ENCODE peak calls at places on chromosomes 5 and 9, in five cellular contexts. One of them, this sample, is unnamed.

GRCh38 chr9:94210616-94211603 is 48.2 kb upstream of the ZNF169 start:
- DNase-seq in fibroblast of mammary gland: peak; percentile 7
- DNase-seq in A549: no peak
- DNase-seq in vagina: no peak
- DNase-seq in right atrium auricular region: no peak
- DNase-seq in this sample: no peak

GRCh38 chr9:19577411-19577810 is 168.6 kb downstream of the ACER2 start:
- DNase-seq in fibroblast of mammary gland: no peak
- DNase-seq in A549: no peak
- DNase-seq in vagina: no peak
- DNase-seq in right atrium auricular region: no peak
- DNase-seq in this sample: no peak

GRCh38 chr9:130825051-130825651 is 9.9 kb upstream of the ABL1 start:
- DNase-seq in fibroblast of mammary gland: peak; percentile 61
- DNase-seq in A549: no peak
- DNase-seq in vagina: no peak
- DNase-seq in right atrium auricular region: no peak
- DNase-seq in this sample: peak; percentile 67

GRCh38 chr9:107243757-107244156 is 39.3 kb upstream of the RAD23B start:
- DNase-seq in fibroblast of mammary gland: peak; percentile 65
- DNase-seq in A549: no peak
- DNase-seq in vagina: no peak
- DNase-seq in right atrium auricular region: no peak
- DNase-seq in this sample: peak; percentile 42

GRCh38 chr5:72283358-72283757 is 36.7 kb downstream of the MRPS27 start:
- DNase-seq in fibroblast of mammary gland: peak; percentile 12
- DNase-seq in A549: no peak
- DNase-seq in vagina: no peak
- DNase-seq in right atrium auricular region: no peak
- DNase-seq in this sample: peak; percentile 35

GRCh38 chr5:42994285-42995151 is 45.6 kb downstream of the ANXA2R start:
- DNase-seq in fibroblast of mammary gland: peak; percentile 92
- DNase-seq in A549: peak; percentile 64
- DNase-seq in vagina: no peak
- DNase-seq in right atrium auricular region: peak; percentile 89
- DNase-seq in this sample: peak; percentile 95

GRCh38 chr5:122906768-122907167 is 61.4 kb downstream of the SNX24 start:
- DNase-seq in fibroblast of mammary gland: peak; percentile 55
- DNase-seq in A549: no peak
- DNase-seq in vagina: no peak
- DNase-seq in right atrium auricular region: no peak
- DNase-seq in this sample: peak; percentile 73

GRCh38 chr9:20569525-20569924 is 52.8 kb downstream of the MLLT3 start:
- DNase-seq in fibroblast of mammary gland: no peak
- DNase-seq in A549: no peak
- DNase-seq in vagina: no peak
- DNase-seq in right atrium auricular region: no peak
- DNase-seq in this sample: no peak

GRCh38 chr5:14417232-14417730 is 164.3 kb upstream of the OTULINL start:
- DNase-seq in fibroblast of mammary gland: peak; percentile 85
- DNase-seq in A549: no peak
- DNase-seq in vagina: no peak
- DNase-seq in right atrium auricular region: no peak
- DNase-seq in this sample: peak; percentile 66

GRCh38 chr5:172129174-172129764 is 58.8 kb downstream of the STK10 start:
- DNase-seq in fibroblast of mammary gland: no peak
- DNase-seq in A549: no peak
- DNase-seq in vagina: no peak
- DNase-seq in right atrium auricular region: no peak
- DNase-seq in this sample: no peak

GRCh38 chr5:149959406-149960236 is 937 bp upstream of the SLC26A2 start:
- DNase-seq in fibroblast of mammary gland: peak; percentile 72
- DNase-seq in A549: peak; percentile 84
- DNase-seq in vagina: no peak
- DNase-seq in right atrium auricular region: no peak
- DNase-seq in this sample: peak; percentile 84

GRCh38 chr5:79560774-79561524 is 47.0 kb upstream of the HOMER1 start:
- DNase-seq in fibroblast of mammary gland: peak; percentile 62
- DNase-seq in A549: no peak
- DNase-seq in vagina: no peak
- DNase-seq in right atrium auricular region: no peak
- DNase-seq in this sample: peak; percentile 46

GRCh38 chr5:170907758-170908157 is 45.9 kb downstream of the RANBP17 start:
- DNase-seq in fibroblast of mammary gland: peak; percentile 85
- DNase-seq in A549: no peak
- DNase-seq in vagina: no peak
- DNase-seq in right atrium auricular region: no peak
- DNase-seq in this sample: peak; percentile 56

GRCh38 chr5:77908787-77909186 is 132.6 kb upstream of the TBCA start:
- DNase-seq in fibroblast of mammary gland: no peak
- DNase-seq in A549: no peak
- DNase-seq in vagina: no peak
- DNase-seq in right atrium auricular region: no peak
- DNase-seq in this sample: no peak

GRCh38 chr5:159877894-159878448 is 38.3 kb upstream of the ADRA1B start:
- DNase-seq in fibroblast of mammary gland: peak; percentile 31
- DNase-seq in A549: no peak
- DNase-seq in vagina: no peak
- DNase-seq in right atrium auricular region: no peak
- DNase-seq in this sample: peak; percentile 80

GRCh38 chr9:93354451-93354850 is 97.0 kb upstream of the FAM120A start:
- DNase-seq in fibroblast of mammary gland: no peak
- DNase-seq in A549: no peak
- DNase-seq in vagina: no peak
- DNase-seq in right atrium auricular region: no peak
- DNase-seq in this sample: no peak

GRCh38 chr5:6861667-6862066 is 148.4 kb downstream of the TENT4A start:
- DNase-seq in fibroblast of mammary gland: peak; percentile 3
- DNase-seq in A549: no peak
- DNase-seq in vagina: no peak
- DNase-seq in right atrium auricular region: no peak
- DNase-seq in this sample: no peak

GRCh38 chr9:29802454-29802853 is 2229.2 kb upstream of the C9orf72 start:
- DNase-seq in fibroblast of mammary gland: no peak
- DNase-seq in A549: no peak
- DNase-seq in vagina: no peak
- DNase-seq in right atrium auricular region: no peak
- DNase-seq in this sample: no peak

GRCh38 chr9:93678199-93679019 is 102.0 kb downstream of the PHF2 start:
- DNase-seq in fibroblast of mammary gland: no peak
- DNase-seq in A549: no peak
- DNase-seq in vagina: no peak
- DNase-seq in right atrium auricular region: peak; percentile 56
- DNase-seq in this sample: no peak

GRCh38 chr5:141651728-141652105 is 499 bp upstream of the FCHSD1 start:
- DNase-seq in fibroblast of mammary gland: no peak
- DNase-seq in A549: no peak
- DNase-seq in vagina: no peak
- DNase-seq in right atrium auricular region: no peak
- DNase-seq in this sample: no peak
- H3K4me3 ChIP-seq in fibroblast of mammary gland: peak overlapping the region; percentile 68
- H3K4me3 ChIP-seq in A549: peak overlapping the region; percentile 70
- H3K4me3 ChIP-seq in vagina: peak overlapping the region; percentile 57
- H3K4me3 ChIP-seq in right atrium auricular region: peak overlapping the region; percentile 65
- H3K4me3 ChIP-seq in this sample: peak overlapping the region; percentile 84

GRCh38 chr5:62143268-62144229 is 162.5 kb upstream of the KIF2A start:
- DNase-seq in fibroblast of mammary gland: peak; percentile 41
- DNase-seq in A549: no peak
- DNase-seq in vagina: no peak
- DNase-seq in right atrium auricular region: no peak
- DNase-seq in this sample: peak; percentile 57
- TF ChIP-seq CTCF in fibroblast of mammary gland: peak; percentile 56
- TF ChIP-seq CTCF in A549: peak; percentile 76
- TF ChIP-seq CTCF in vagina: no peak
- TF ChIP-seq CTCF in right atrium auricular region: peak; percentile 25
- TF ChIP-seq CTCF in this sample: peak; percentile 65

GRCh38 chr5:81718300-81718699 is 32.6 kb downstream of the SSBP2 start:
- DNase-seq in fibroblast of mammary gland: no peak
- DNase-seq in A549: no peak
- DNase-seq in vagina: no peak
- DNase-seq in right atrium auricular region: no peak
- DNase-seq in this sample: no peak
- H3K4me3 ChIP-seq in fibroblast of mammary gland: no peak overlapping the region
- H3K4me3 ChIP-seq in A549: no peak overlapping the region
- H3K4me3 ChIP-seq in vagina: no peak overlapping the region
- H3K4me3 ChIP-seq in right atrium auricular region: no peak overlapping the region
- H3K4me3 ChIP-seq in this sample: no peak overlapping the region

GRCh38 chr9:127144670-127145458 is 22.4 kb upstream of the ANGPTL2 start:
- DNase-seq in fibroblast of mammary gland: no peak
- DNase-seq in A549: no peak
- DNase-seq in vagina: peak; percentile 97
- DNase-seq in right atrium auricular region: peak; percentile 84
- DNase-seq in this sample: peak; percentile 72
- TF ChIP-seq CTCF in fibroblast of mammary gland: no peak
- TF ChIP-seq CTCF in A549: no peak
- TF ChIP-seq CTCF in vagina: no peak
- TF ChIP-seq CTCF in right atrium auricular region: no peak
- TF ChIP-seq CTCF in this sample: peak; percentile 3

GRCh38 chr9:79812099-79812498 is 240.3 kb downstream of the TLE4 start:
- DNase-seq in fibroblast of mammary gland: peak; percentile 24
- DNase-seq in A549: no peak
- DNase-seq in vagina: no peak
- DNase-seq in right atrium auricular region: no peak
- DNase-seq in this sample: no peak
- H3K4me3 ChIP-seq in fibroblast of mammary gland: no peak overlapping the region
- H3K4me3 ChIP-seq in A549: no peak overlapping the region
- H3K4me3 ChIP-seq in vagina: no peak overlapping the region
- H3K4me3 ChIP-seq in right atrium auricular region: no peak overlapping the region
- H3K4me3 ChIP-seq in this sample: no peak overlapping the region

GRCh38 chr5:177370488-177371119 is 12.9 kb downstream of the RGS14 start:
- DNase-seq in fibroblast of mammary gland: peak; percentile 79
- DNase-seq in A549: peak; percentile 89
- DNase-seq in vagina: no peak
- DNase-seq in right atrium auricular region: peak; percentile 73
- DNase-seq in this sample: peak; percentile 94
- TF ChIP-seq CTCF in fibroblast of mammary gland: peak; percentile 46
- TF ChIP-seq CTCF in A549: peak; percentile 51
- TF ChIP-seq CTCF in vagina: no peak
- TF ChIP-seq CTCF in right atrium auricular region: no peak
- TF ChIP-seq CTCF in this sample: peak; percentile 55

GRCh38 chr5:55601209-55601618 is 66.5 kb upstream of the PLPP1 start:
- DNase-seq in fibroblast of mammary gland: peak; percentile 94
- DNase-seq in A549: peak; percentile 63
- DNase-seq in vagina: peak; percentile 98
- DNase-seq in right atrium auricular region: peak; percentile 95
- DNase-seq in this sample: peak; percentile 96
- H3K4me3 ChIP-seq in fibroblast of mammary gland: no peak overlapping the region
- H3K4me3 ChIP-seq in A549: peak overlapping the region; percentile 14
- H3K4me3 ChIP-seq in vagina: no peak overlapping the region
- H3K4me3 ChIP-seq in right atrium auricular region: peak overlapping the region; percentile 36
- H3K4me3 ChIP-seq in this sample: peak overlapping the region; percentile 19

DNA sequence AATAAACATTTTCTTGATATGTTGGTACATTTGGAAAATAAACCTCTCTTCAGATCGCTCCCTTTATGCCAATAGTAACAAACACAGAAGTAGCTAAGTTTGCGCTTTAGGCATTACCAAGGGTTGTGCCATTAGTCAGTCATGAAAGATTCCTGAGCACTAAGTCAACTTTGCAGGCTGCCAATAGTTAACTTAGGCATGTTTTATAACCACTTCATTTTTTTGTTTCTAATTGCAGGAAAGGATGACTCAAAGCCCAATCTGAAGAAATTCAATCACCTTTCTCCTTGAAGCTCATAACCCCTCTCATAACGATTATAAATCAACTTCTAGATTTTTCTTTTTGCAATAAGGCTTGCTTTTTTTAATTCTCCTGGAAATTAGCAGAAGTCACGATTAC is 517.0 kb downstream of the AGTPBP1 start:
- DNase-seq in fibroblast of mammary gland: peak; percentile 76
- DNase-seq in A549: no peak
- DNase-seq in vagina: no peak
- DNase-seq in right atrium auricular region: no peak
- DNase-seq in this sample: peak; percentile 58
- TF ChIP-seq CTCF in fibroblast of mammary gland: no peak
- TF ChIP-seq CTCF in A549: no peak
- TF ChIP-seq CTCF in vagina: no peak
- TF ChIP-seq CTCF in right atrium auricular region: no peak
- TF ChIP-seq CTCF in this sample: no peak

GRCh38 chr9:112049834-112050516 is 125.1 kb downstream of the SUSD1 start:
- DNase-seq in fibroblast of mammary gland: peak; percentile 65
- DNase-seq in A549: no peak
- DNase-seq in vagina: no peak
- DNase-seq in right atrium auricular region: no peak
- DNase-seq in this sample: no peak
- H3K4me3 ChIP-seq in fibroblast of mammary gland: no peak overlapping the region
- H3K4me3 ChIP-seq in A549: no peak overlapping the region
- H3K4me3 ChIP-seq in vagina: no peak overlapping the region
- H3K4me3 ChIP-seq in right atrium auricular region: no peak overlapping the region
- H3K4me3 ChIP-seq in this sample: no peak overlapping the region